ENCODE peak calls at places on chromosomes 3 and 15, in eight cellular contexts. K is endodermal cell, A is adrenal gland, I is stomach, Z is cardiac muscle cell, B is bronchial epithelial cell, E is fibroblast of mammary gland, G is PC-9. F is an unnamed sample.

GRCh38 chr3:5504135-5504534 is 316.6 kb downstream of the EDEM1 start:
- DNase-seq in K (no peak), A (no peak), I (no peak), Z (no peak), B (no peak), E (no peak), G (no peak), F (no peak)

GRCh38 chr3:76842232-76842631 is 197.7 kb upstream of the ROBO2 start:
- DNase-seq in K (no peak), A (no peak), I (no peak), Z (no peak), B (no peak), E (no peak), G (no peak), F (no peak)

GRCh38 chr3:185164428-185165217 is 11.8 kb upstream of the C3orf70 start:
- DNase-seq in K (no peak), A (no peak), I (no peak), Z (no peak), B (no peak), E (no peak), G (no peak), F (no peak)

GRCh38 chr3:124850633-124851032 is 36.5 kb downstream of the ITGB5 start:
- DNase-seq in K (no peak), A (peak; percentile 70), I (no peak), Z (peak; percentile 56), B (no peak), E (peak; percentile 55), G (no peak), F (no peak)

GRCh38 chr15:49101536-49101935 is 53.9 kb downstream of the COPS2 start:
- DNase-seq in K (no peak), A (no peak), I (no peak), Z (peak; percentile 66), B (no peak), E (peak; percentile 70), G (no peak), F (no peak)

GRCh38 chr3:46114324-46114988 is 87.2 kb upstream of the XCR1 start:
- DNase-seq in K (no peak), A (no peak), I (no peak), Z (peak; percentile 82), B (peak; percentile 92), E (peak; percentile 87), G (no peak), F (peak; percentile 91)

GRCh38 chr3:185712337-185712736 is 112.5 kb downstream of the IGF2BP2 start:
- DNase-seq in K (peak; percentile 5), A (no peak), I (no peak), Z (no peak), B (no peak), E (peak; percentile 64), G (no peak), F (peak; percentile 33)

GRCh38 chr3:148532326-148532725 is 165.4 kb upstream of the AGTR1 start:
- DNase-seq in K (no peak), A (no peak), I (no peak), Z (peak; percentile 3), B (no peak), E (peak; percentile 26), G (no peak), F (no peak)

GRCh38 chr3:138609898-138610266 is 1.3 kb downstream of the FAIM start:
- DNase-seq in K (no peak), A (no peak), I (no peak), Z (no peak), B (no peak), E (no peak), G (no peak), F (no peak)

GRCh38 chr3:50630916-50631315 is 14.0 kb downstream of the MAPKAPK3 start:
- DNase-seq in K (no peak), A (no peak), I (no peak), Z (no peak), B (no peak), E (no peak), G (no peak), F (no peak)

GRCh38 chr3:65400893-65401292 is 637.8 kb downstream of the MAGI1 start:
- DNase-seq in K (no peak), A (no peak), I (no peak), Z (no peak), B (no peak), E (no peak), G (no peak), F (no peak)

GRCh38 chr3:163601426-163601825 is 1476.9 kb downstream of the SI start:
- DNase-seq in K (no peak), A (no peak), I (no peak), Z (no peak), B (peak; percentile 2), E (no peak), G (no peak), F (no peak)

GRCh38 chr3:127373701-127374625 is 86.1 kb upstream of the PRR20G start:
- DNase-seq in K (peak; percentile 88), A (no peak), I (peak; percentile 37), Z (peak; percentile 24), B (no peak), E (peak; percentile 5), G (no peak), F (no peak)

DNA sequence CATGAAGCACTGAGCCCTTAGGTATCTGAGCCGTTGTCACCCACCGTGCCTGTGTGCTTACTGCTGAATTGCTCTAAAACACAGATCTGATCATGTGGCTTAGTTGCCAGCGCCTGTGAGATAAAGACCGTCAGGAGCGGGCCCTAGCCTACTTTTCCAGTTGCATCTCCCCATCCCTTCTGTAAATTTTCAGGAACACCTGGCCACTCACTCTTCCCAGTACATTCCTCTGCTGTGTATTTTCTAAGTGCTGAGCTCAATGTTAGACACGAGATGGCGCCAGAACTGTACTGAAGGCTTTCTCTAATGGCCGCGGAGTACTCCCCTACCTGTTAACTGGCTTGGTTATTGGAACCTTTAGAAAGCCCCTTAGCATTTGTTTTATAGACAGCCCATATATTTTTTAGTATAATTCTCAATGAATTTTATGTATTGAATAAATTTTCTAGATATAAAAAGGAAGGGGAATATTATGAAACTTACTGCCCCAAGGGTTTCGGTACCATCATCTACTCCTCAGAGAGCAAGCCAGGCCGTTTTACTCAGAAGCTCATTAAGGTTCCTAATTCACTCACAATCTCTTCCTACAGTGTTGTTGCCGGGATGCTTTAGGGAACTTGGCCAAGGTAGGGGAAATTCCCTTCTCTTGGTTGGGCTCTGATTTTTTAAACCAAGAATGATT is 16.7 kb upstream of the WNT7A start:
- DNase-seq in K (peak; percentile 88), A (peak; percentile 50), I (peak; percentile 63), Z (peak; percentile 78), B (peak; percentile 71), E (peak; percentile 59), G (peak; percentile 64), F (peak; percentile 88)
- H3K4me3 ChIP-seq in K (peak overlapping the region; percentile 88), A (no peak overlapping the region), I (peak overlapping the region; percentile 61), Z (no peak overlapping the region), B (no peak overlapping the region), E (no peak overlapping the region), G (peak overlapping the region; percentile 96), F (peak overlapping the region; percentile 62)

DNA sequence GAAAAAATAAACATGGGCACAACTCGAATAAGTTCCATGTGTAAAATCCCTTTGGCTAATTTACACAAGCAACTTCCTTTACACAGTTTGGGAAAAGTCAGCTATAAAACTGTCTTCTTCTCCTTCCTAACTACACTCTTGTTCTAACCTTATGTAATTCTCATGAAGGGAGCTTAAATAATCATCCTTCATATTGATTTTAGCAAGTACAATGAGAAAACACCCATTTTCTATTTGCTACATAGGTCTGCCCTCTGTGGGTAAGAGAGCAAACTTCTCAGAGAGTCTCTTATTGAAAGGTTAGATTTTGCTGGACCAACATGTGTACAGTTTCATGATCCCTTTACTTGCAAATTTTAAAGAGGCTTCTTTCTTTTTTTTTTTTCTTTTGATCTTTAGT is 398.5 kb downstream of the ROBO1 start:
- DNase-seq in K (no peak), A (no peak), I (no peak), Z (peak; percentile 22), B (no peak), E (peak; percentile 20), G (no peak), F (no peak)
- TF ChIP-seq CTCF in K (peak; percentile 62), A (no peak), I (no peak), Z (peak; percentile 43), B (no peak), E (peak; percentile 40), G (no peak), F (peak; percentile 23)

DNA sequence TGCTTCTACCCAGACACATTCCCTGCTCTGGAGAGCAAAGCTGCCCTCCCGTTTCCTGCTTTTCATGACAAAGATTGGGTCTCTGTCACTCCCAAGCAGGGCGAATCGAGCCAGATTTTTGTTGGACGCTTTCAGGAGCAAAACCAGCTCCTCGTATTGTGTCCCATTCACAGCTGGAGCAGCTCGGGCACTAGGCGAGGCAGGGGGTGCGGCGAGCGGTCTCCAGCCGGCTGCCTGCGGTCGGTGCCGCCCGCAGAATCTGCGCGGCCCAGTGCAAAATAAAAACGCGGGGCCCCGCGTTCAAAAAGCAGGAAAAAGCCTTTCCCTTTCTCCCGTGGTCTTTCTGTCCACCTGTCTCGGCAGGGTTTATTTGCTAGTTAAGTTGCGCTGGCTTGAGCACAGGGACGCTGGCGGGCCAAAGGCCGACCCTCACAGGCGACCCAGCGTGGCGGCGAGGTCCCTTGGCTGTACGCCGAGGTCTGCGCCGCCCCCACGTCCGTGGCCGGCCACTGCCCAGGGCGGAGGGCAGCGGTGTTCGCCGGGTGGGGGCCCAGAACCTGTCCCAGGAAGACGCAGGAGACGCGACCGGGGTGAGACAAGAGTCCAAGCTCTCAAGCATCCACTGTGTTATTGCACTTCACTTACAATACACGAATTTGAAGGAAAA is 71.2 kb downstream of the CYP19A1 start:
- DNase-seq in K (peak; percentile 68), A (peak; percentile 23), I (no peak), Z (peak; percentile 31), B (no peak), E (no peak), G (no peak), F (no peak)
- H3K4me3 ChIP-seq in K (peak overlapping the region; percentile 69), A (peak overlapping the region; percentile 10), I (peak overlapping the region; percentile 52), Z (peak overlapping the region; percentile 31), B (peak overlapping the region; percentile 28), E (peak overlapping the region; percentile 55), G (no peak overlapping the region), F (peak overlapping the region; percentile 26)

DNA sequence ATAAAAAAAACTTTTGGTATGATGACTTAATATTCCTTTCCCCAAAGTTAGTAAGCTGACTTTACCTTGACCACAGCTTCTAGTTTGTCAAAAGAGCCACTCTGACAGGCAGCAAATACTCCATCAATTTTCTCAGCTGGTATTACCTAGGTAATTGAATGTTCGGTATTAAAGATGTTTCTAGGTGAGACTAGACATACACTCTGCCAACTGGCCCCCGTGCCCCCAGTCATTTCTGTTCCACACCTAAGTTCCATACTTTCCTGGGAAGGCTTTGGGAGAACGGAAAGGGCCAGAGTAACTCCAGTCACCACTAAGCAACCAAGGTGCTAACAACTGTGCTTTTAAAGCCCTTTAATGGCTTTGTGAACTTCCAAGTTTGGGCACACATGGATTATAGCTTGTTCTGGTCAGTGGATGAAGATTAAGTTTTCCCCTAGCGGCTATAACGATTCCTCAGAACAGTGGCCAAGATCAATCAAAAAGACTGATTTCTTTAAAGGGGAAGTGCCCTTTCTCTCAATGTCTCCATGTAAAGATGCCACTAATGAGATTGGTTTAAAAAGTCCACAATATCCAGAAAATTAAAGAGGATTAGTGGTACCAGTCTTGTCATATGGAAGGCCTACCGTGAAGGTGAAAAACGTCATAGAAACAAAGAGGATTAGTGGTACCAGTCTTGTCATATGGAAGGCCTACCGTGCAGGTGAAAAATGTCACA is 7.0 kb downstream of the EIF4A2 start:
- DNase-seq in K (peak; percentile 71), A (no peak), I (no peak), Z (peak; percentile 64), B (peak; percentile 56), E (peak; percentile 72), G (no peak), F (peak; percentile 49)
- TF ChIP-seq CTCF in K (no peak), A (peak; percentile 13), I (no peak), Z (peak; percentile 29), B (no peak), E (peak; percentile 28), G (no peak), F (no peak)

GRCh38 chr15:63194291-63194681 is 4.9 kb downstream of the RAB8B start:
- DNase-seq in K (no peak), A (no peak), I (no peak), Z (no peak), B (no peak), E (no peak), G (no peak), F (no peak)
- H3K4me3 ChIP-seq in K (no peak overlapping the region), A (no peak overlapping the region), I (no peak overlapping the region), Z (no peak overlapping the region), B (no peak overlapping the region), E (no peak overlapping the region), G (no peak overlapping the region), F (no peak overlapping the region)